ENCODE peak calls at places on chromosome 18, in four cellular contexts. E, K, I and D are unnamed samples.

GRCh38 chr18:50619833-50620232 is 59.9 kb downstream of the MAPK4 start:
- DNase-seq in E (no peak), K (no peak), I (no peak), D (no peak)

GRCh38 chr18:51867767-51868166 is 472.2 kb upstream of the DCC start:
- DNase-seq in E (no peak), K (no peak), I (peak; percentile 38), D (peak; percentile 41)

GRCh38 chr18:58017267-58017666 is 26.8 kb upstream of the NEDD4L start:
- DNase-seq in E (no peak), K (no peak), I (no peak), D (no peak)

GRCh38 chr18:58180738-58181353 is 136.8 kb downstream of the NEDD4L start:
- DNase-seq in E (no peak), K (no peak), I (peak; percentile 69), D (peak; percentile 54)

GRCh38 chr18:9103488-9103887 is 989 bp downstream of the NDUFV2 start:
- DNase-seq in E (no peak), K (no peak), I (peak; percentile 56), D (no peak)

GRCh38 chr18:34870916-34871315 is 160.8 kb downstream of the DTNA start:
- DNase-seq in E (no peak), K (no peak), I (no peak), D (no peak)

GRCh38 chr18:33757037-33757436 is 179.0 kb downstream of the ASXL3 start:
- DNase-seq in E (no peak), K (peak; percentile 1), I (peak; percentile 10), D (no peak)

GRCh38 chr18:32956591-32957310 is 183.9 kb upstream of the KLHL14 start:
- DNase-seq in E (no peak), K (no peak), I (peak; percentile 91), D (no peak)

GRCh38 chr18:30858562-30858961 is 184.0 kb downstream of the DSC3 start:
- DNase-seq in E (no peak), K (no peak), I (no peak), D (no peak)

GRCh38 chr18:65527879-65528633 is 222.8 kb upstream of the CDH7 start:
- DNase-seq in E (no peak), K (no peak), I (no peak), D (peak; percentile 48)

GRCh38 chr18:9708057-9708881 is at the start of gene RAB31:
- DNase-seq in E (peak; percentile 85), K (no peak), I (peak; percentile 85), D (peak; percentile 48)

GRCh38 chr18:36931116-36931515 is 102.2 kb downstream of the KIAA1328 start:
- DNase-seq in E (no peak), K (no peak), I (no peak), D (no peak)

GRCh38 chr18:31245820-31246219 is 72.1 kb upstream of the DSG1 start:
- DNase-seq in E (no peak), K (no peak), I (no peak), D (no peak)

GRCh38 chr18:12092398-12093229 is 1.0 kb upstream of the ANKRD62 start:
- DNase-seq in E (no peak), K (no peak), I (no peak), D (peak; percentile 18)
- TF ChIP-seq CTCF in E (no peak), K (no peak), I (peak; percentile 41), D (peak; percentile 46)

DNA sequence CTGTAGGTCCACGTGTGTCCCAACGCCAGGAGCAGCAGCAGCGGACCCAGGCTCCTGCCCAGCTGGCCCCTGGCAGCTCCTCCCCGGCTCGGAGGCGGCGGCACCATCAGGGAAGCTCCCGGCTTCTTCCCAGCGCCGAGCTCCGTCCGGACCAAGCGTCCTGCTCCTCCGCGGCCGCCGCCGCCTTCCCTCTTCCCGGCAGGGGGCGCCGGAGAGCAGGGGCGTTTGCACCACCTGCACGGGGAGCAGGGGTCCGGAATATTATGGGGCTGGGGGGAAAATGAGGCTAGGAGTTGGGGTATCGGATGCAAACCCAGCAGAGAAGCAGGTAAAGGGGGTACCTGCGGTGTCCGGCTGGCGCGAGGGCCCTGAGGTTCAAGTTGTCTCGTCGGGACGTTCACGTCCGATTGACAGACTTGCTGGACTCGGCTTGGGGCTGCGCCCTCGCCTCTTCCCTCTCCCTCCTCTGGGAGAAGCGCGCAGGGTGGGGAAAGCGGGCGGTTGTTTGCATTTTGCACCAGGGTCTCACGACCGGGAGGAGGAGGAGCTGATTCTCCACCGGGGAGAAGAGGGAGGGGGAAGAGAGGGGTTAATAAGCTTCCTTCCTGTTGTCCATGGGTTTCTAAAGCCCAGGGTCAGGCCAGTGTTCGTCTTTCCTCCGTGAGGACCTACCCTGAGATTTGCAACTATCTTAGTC is at the start of gene CCBE1:
- DNase-seq in E (peak; percentile 61), K (no peak), I (peak; percentile 78), D (peak; percentile 61)
- H3K4me3 ChIP-seq in E (peak within 1 kb of the TSS; percentile 49), K (peak within 1 kb of the TSS; percentile 89), I (peak within 1 kb of the TSS; percentile 82), D (peak within 1 kb of the TSS; percentile 29)

DNA sequence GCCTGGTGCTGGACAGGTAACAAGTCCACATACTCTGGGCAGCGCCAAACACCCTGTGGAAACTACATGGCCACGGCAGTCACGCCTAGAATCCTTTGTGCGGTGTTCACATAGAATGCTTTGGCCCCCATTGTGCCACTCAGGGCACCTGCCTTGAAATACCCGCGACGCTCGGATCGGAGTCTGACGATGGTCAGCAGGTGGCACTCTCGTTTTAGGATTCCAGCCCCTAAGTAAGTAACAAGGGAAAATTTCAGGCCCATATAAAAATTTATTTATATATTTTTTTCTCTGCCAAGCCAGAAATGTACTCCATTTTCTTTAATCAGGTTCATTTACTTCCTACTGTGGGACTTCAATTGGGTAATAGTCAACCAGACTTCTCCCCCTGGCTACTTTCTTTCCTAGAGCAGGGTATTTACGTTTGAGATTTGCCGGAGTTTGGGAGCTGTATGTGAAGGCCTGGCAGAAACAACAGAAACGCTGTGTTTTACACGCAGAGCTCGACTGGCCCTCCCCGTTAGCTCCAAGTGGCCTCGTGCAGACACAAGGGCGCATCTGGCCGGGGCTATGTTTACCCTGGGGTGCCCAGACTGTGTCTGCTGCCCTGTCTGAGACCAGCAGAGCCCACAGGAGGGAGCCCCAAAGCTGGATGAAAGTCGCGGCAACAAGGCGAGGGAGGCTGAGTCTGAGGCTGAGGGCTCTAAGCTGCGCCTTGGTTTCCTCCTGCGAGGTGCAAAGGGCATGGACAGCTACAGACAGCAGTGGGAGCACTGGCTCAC is 41.6 kb downstream of the LRRC30 start:
- DNase-seq in E (peak; percentile 57), K (no peak), I (peak; percentile 93), D (peak; percentile 24)
- TF ChIP-seq CTCF in E (peak; percentile 55), K (peak; percentile 53), I (peak; percentile 79), D (peak; percentile 24)

DNA sequence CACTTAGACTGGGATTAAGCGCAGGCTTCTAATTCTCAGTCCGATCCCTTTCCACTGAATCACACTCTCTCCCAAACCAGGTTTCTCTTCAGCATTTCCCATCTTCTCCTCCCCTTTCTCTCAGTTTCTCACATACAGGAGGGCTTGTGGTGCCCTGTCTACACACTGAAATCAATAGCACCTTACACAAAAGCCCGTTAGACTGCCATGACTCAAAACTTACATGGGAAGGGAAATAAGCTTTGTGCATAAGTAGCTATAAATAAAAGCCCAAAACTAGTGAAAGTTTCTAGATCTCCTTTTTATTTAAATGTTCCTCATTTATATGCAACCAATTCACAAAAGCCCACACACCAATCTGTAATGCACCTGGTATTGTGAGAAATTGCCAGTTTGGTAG is 318.4 kb downstream of the TXNL1 start:
- DNase-seq in E (no peak), K (no peak), I (no peak), D (no peak)
- H3K4me3 ChIP-seq in E (no peak overlapping the region), K (no peak overlapping the region), I (no peak overlapping the region), D (no peak overlapping the region)

GRCh38 chr18:39162013-39162412 is 1596.4 kb upstream of the CELF4 start:
- DNase-seq in E (no peak), K (no peak), I (no peak), D (no peak)
- TF ChIP-seq CTCF in E (no peak), K (no peak), I (peak; percentile 1), D (peak; percentile 32)

DNA sequence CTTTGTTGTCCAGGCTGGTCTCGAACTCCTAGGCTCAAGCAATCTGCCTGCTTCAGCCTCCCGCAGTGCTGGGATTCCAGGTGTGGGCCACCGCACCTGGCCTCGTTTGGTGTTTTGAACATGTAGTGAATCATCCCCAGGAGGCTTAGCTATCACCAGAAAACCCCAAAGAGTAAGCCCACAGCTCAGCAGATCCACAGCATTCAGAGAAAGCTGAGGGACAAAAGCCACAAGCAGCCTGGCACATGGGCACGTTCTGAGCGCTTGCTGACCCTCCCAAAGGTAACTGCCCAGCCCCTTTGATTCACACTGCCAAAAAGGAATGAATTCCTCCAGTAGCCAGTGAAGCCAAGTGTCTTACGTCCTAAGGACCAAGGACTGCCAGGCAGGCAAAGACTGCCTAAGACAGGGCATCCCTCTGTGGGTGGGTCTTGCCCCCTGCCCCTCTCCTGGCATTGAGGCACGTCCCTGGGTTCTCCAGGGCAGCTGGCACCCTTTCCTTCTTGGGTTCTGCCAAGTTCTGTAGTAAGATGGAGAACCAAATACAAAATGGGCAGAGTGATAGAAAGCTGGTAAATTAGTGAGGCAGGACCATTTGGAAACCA is 31.7 kb downstream of the MBP start:
- DNase-seq in E (no peak), K (no peak), I (no peak), D (no peak)
- H3K4me3 ChIP-seq in E (peak overlapping the region; percentile 20), K (peak overlapping the region; percentile 4), I (no peak overlapping the region), D (no peak overlapping the region)

DNA sequence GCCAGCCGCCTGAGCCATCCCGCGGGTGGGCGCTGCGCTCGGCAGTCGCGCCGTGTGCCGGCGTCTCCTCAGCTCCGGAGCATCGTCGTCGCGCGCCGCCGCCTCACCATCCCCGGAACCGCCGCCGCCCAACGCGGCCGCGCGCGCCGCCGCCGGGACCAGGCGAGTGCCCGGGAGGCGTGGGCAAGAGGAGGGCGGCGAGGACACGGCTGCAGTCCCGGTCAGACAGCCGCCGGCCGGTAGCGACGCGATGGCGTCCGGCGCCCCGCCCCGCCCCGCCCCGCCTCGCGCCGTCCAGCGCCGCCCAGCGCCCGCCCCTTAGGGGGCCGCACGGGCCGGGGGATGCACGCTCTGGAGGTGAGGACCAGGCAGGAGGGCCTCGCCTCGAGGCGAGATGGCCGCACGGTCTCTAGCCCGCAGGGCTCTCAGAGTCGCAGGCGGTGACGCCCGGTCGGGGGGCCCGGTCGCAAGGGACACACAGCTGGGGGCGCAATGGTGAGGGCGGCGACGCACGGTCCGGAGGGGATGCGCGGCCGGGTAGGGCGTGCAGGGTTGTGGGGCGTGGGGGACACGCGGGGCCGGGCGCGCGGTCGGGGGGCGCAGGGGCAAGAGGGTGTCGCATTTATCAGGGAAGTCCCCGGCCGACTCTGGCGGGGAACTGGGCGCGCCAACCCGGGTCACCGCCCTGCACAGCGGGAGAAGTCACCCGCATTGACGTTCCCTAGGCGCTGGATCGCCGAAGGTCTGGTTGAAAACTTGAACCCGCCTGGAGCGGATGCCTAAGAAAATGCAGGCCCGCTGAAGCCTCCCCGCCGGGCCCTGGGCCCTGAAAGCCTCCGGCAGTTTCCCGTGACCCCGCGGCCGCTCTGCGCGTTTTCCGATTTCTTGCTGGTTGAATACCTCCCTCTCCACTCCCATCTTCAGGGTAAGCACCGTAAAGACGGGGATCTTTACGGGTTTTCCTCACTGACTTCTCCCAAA is at the start of gene SPIRE1:
- DNase-seq in E (peak; percentile 76), K (no peak), I (peak; percentile 73), D (peak; percentile 53)
- TF ChIP-seq CTCF in E (no peak), K (no peak), I (peak; percentile 39), D (peak; percentile 17)

GRCh38 chr18:49562481-49563129 is 748 bp downstream of the LIPG start:
- DNase-seq in E (peak; percentile 25), K (no peak), I (peak; percentile 31), D (no peak)
- H3K4me3 ChIP-seq in E (peak overlapping the region; percentile 57), K (no peak overlapping the region), I (peak overlapping the region; percentile 61), D (no peak overlapping the region)

GRCh38 chr18:7535436-7536190 is 31.5 kb upstream of the PTPRM start:
- DNase-seq in E (no peak), K (no peak), I (peak; percentile 26), D (no peak)
- TF ChIP-seq CTCF in E (no peak), K (no peak), I (no peak), D (no peak)